ENCODE peak calls at places on chromosome 2, in five cellular contexts. M is stromal cell of bone marrow; J is activated naive CD4-positive, alpha-beta T cell; G is MV-4-11; U is erythroblast. Y is an unnamed sample.

GRCh38 chr2:18976112-18976961 is 382.1 kb downstream of the OSR1 start:
- DNase-seq in M (peak; percentile 83), J (no peak), G (peak; percentile 89), U (no peak), Y (no peak)

GRCh38 chr2:240821429-240821778 is 1.4 kb upstream of the KIF1A start:
- DNase-seq in M (no peak), J (no peak), G (no peak), U (no peak), Y (no peak)

GRCh38 chr2:19879115-19879514 is 22.7 kb downstream of the TTC32 start:
- DNase-seq in M (no peak), J (no peak), G (no peak), U (no peak), Y (no peak)

GRCh38 chr2:207073791-207074678 is 91.7 kb downstream of the KLF7 start:
- DNase-seq in M (no peak), J (no peak), G (no peak), U (no peak), Y (peak; percentile 10)

GRCh38 chr2:212736327-212736726 is 197.7 kb upstream of the ERBB4 start:
- DNase-seq in M (no peak), J (no peak), G (no peak), U (no peak), Y (no peak)

GRCh38 chr2:105744909-105745853 is at the start of gene NCK2:
- DNase-seq in M (no peak), J (no peak), G (no peak), U (peak; percentile 32), Y (peak; percentile 29)

GRCh38 chr2:44330801-44331200 is 30.5 kb downstream of the PREPL start:
- DNase-seq in M (no peak), J (no peak), G (no peak), U (no peak), Y (no peak)

GRCh38 chr2:17594533-17595391 is 54.3 kb downstream of the VSNL1 start:
- DNase-seq in M (peak; percentile 17), J (no peak), G (no peak), U (no peak), Y (no peak)

GRCh38 chr2:98438190-98439133 is 6.2 kb upstream of the INPP4A start:
- DNase-seq in M (no peak), J (no peak), G (peak; percentile 72), U (no peak), Y (no peak)

GRCh38 chr2:20391951-20392699 is 41.5 kb upstream of the PUM2 start:
- DNase-seq in M (no peak), J (no peak), G (no peak), U (no peak), Y (no peak)

GRCh38 chr2:794554-795244 is 117.5 kb upstream of the TMEM18 start:
- DNase-seq in M (no peak), J (no peak), G (no peak), U (no peak), Y (no peak)

GRCh38 chr2:150404147-150404546 is 83.3 kb downstream of the RND3 start:
- DNase-seq in M (no peak), J (no peak), G (no peak), U (no peak), Y (no peak)

GRCh38 chr2:164920430-164920829 is 34.9 kb downstream of the SLC38A11 start:
- DNase-seq in M (peak; percentile 84), J (no peak), G (peak; percentile 65), U (peak; percentile 53), Y (no peak)

GRCh38 chr2:41038408-41038807 is 586.5 kb upstream of the SLC8A1 start:
- DNase-seq in M (no peak), J (no peak), G (no peak), U (no peak), Y (no peak)

GRCh38 chr2:39666489-39667141 is 898 bp downstream of the TMEM178A start:
- DNase-seq in M (no peak), J (no peak), G (no peak), U (no peak), Y (no peak)

GRCh38 chr2:113692698-113693428 is 63.6 kb downstream of the SLC35F5 start:
- DNase-seq in M (no peak), J (no peak), G (peak; percentile 91), U (no peak), Y (no peak)

GRCh38 chr2:173969886-173970285 is 4.7 kb upstream of the SP3 start:
- DNase-seq in M (no peak), J (no peak), G (no peak), U (no peak), Y (no peak)

GRCh38 chr2:160156665-160157064 is 43.4 kb downstream of the ITGB6 start:
- DNase-seq in M (peak; percentile 46), J (no peak), G (peak; percentile 63), U (no peak), Y (no peak)

GRCh38 chr2:239811001-239811798 is 213.9 kb downstream of the NDUFA10 start:
- DNase-seq in M (no peak), J (no peak), G (no peak), U (no peak), Y (no peak)

GRCh38 chr2:152560163-152560562 is 157.1 kb downstream of the PRPF40A start:
- DNase-seq in M (peak; percentile 67), J (no peak), G (no peak), U (no peak), Y (no peak)

GRCh38 chr2:166384774-166385173 is 9.0 kb upstream of the SCN9A start:
- DNase-seq in M (peak; percentile 7), J (no peak), G (no peak), U (peak; percentile 59), Y (peak; percentile 35)

GRCh38 chr2:18626256-18626668 is 36.9 kb upstream of the NT5C1B start:
- DNase-seq in M (no peak), J (no peak), G (no peak), U (no peak), Y (no peak)